ENCODE peak calls at places on chromosomes 12 and 14, in six cellular contexts. R is AG04449; K is glutamatergic neuron; V is CD8-positive, alpha-beta T cell; I is gastrocnemius medialis; M is neural crest cell. L is an unnamed sample.

GRCh38 chr12:117360222-117360550 is 1.2 kb downstream of the NOS1 start:
- DNase-seq in R (no peak), K (peak), V (no peak), I (no peak), M (no peak), L (no peak)

GRCh38 chr12:121489874-121490273 is 90.0 kb downstream of the RNF34 start:
- DNase-seq in R (no peak), K (no peak), V (no peak), I (no peak), M (no peak), L (no peak)

GRCh38 chr12:2804390-2805145 is 7.9 kb upstream of the ITFG2 start:
- DNase-seq in R (peak), K (no peak), V (no peak), I (no peak), M (no peak), L (no peak)

GRCh38 chr14:106141242-106142220 is 615.1 kb downstream of the TMEM121 start:
- DNase-seq in R (no peak), K (no peak), V (peak), I (no peak), M (no peak), L (no peak)

GRCh38 chr12:124402281-124403066 is 107.6 kb downstream of the RFLNA start:
- DNase-seq in R (no peak), K (no peak), V (no peak), I (no peak), M (no peak), L (no peak)

GRCh38 chr12:52526511-52526951 is 6.3 kb upstream of the KRT5 start:
- DNase-seq in R (no peak), K (no peak), V (no peak), I (no peak), M (no peak), L (peak)

GRCh38 chr12:89883630-89884364 is 175.2 kb upstream of the ATP2B1 start:
- DNase-seq in R (no peak), K (no peak), V (no peak), I (no peak), M (no peak), L (no peak)

GRCh38 chr12:52543985-52544888 is 8.7 kb downstream of the KRT71 start:
- DNase-seq in R (no peak), K (no peak), V (no peak), I (no peak), M (no peak), L (no peak)

GRCh38 chr12:17802657-17803641 is 287.0 kb downstream of the RERGL start:
- DNase-seq in R (no peak), K (no peak), V (no peak), I (no peak), M (no peak), L (no peak)

GRCh38 chr12:100375023-100375737 is 18.3 kb downstream of the SLC17A8 start:
- DNase-seq in R (no peak), K (peak), V (no peak), I (peak), M (no peak), L (no peak)

GRCh38 chr12:59164991-59165718 is 244.9 kb upstream of the LRIG3 start:
- DNase-seq in R (no peak), K (no peak), V (no peak), I (no peak), M (no peak), L (no peak)
- TF ChIP-seq CTCF in R (peak), K (peak), V (no peak), I (peak), M (peak), L (no peak)

DNA sequence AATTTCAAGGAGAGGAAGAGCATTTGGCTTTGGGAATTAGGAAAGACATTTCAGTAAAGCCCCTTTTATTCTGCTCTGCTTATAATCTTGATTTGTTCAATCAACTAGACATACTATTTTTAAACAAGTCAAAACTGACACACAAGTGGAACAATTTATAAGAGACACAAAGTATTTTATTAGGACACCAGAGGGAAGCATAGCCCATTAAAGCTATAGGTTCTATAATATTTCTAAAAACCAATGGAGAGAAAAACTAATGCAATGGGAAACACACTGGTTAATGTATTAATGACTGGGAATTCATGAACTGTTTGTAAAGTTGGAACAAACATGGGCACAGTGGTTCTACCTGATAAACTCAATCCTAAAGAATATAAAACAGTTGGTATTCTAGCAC is 15.3 kb upstream of the CERS5 start:
- DNase-seq in R (no peak), K (no peak), V (no peak), I (no peak), M (no peak), L (no peak)
- TF ChIP-seq CTCF in R (no peak), K (no peak), V (no peak), I (no peak), M (no peak), L (no peak)

GRCh38 chr12:49974231-49974675 is 1.5 kb downstream of the AQP6 start:
- DNase-seq in R (no peak), K (peak), V (no peak), I (peak), M (peak), L (no peak)
- TF ChIP-seq CTCF in R (peak), K (peak), V (no peak), I (peak), M (peak), L (no peak)

DNA sequence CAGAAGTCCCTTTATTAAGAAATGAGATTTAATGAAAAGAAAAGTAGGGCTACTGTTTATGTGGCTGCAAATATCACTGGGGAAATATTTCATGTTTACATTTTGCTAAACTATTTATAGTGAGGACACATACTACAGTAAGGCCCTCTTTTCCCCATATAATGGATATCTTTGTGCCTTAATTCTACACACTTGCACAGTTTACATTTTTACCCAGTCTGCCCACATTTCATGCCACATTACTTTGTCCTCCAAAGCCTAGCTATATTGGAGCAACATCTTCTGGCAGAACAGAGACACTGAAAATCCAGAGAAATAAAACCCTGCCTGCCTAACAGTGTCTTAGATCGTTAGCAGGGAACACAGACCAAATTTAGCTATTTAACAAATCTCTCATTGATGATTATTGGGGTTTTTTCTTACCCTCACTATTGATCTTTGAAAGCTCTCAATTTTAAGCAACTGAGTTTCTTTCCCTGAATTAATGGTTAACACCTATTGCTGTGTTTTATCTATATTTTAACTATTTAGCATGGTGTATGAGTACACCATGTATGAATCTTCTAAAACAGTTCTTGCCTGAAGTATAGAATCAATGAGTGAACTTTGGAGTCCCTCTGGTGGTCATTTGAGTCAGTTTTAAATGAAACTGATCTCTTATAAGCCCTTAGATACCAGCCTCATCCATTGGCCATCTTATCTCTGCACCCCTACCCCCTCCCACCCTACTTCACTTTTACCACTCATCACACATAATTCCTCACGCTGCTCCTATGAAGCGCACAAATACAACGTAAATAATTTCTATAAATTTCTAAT is 170.2 kb downstream of the BCAT1 start:
- DNase-seq in R (no peak), K (no peak), V (no peak), I (no peak), M (no peak), L (no peak)
- TF ChIP-seq CTCF in R (peak), K (peak), V (no peak), I (no peak), M (peak), L (peak)

DNA sequence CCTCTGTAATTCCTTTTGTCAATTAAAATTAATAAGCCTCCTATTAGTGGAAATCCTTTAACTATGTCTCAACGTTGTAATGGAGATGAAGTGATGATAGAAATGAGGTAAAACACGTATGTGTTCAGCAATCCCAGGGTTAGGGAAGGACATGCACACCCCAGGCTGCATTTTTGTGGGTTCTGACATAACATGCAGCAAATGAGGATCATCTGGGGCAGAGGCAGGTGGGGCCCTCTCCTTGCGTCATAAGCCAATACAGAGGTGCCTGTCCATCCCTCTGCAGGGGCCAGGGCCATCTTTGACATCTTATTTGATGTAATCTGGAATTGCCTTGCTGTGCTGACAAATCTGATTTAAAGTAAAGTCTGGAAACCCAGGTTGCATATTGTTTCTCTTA is 73.2 kb downstream of the MYRFL start:
- DNase-seq in R (peak), K (no peak), V (no peak), I (no peak), M (no peak), L (no peak)
- TF ChIP-seq CTCF in R (no peak), K (no peak), V (no peak), I (no peak), M (no peak), L (no peak)

GRCh38 chr12:54138219-54138618 is 50.6 kb downstream of the SMUG1 start:
- DNase-seq in R (no peak), K (no peak), V (no peak), I (no peak), M (no peak), L (no peak)
- TF ChIP-seq CTCF in R (no peak), K (no peak), V (no peak), I (no peak), M (no peak), L (no peak)

DNA sequence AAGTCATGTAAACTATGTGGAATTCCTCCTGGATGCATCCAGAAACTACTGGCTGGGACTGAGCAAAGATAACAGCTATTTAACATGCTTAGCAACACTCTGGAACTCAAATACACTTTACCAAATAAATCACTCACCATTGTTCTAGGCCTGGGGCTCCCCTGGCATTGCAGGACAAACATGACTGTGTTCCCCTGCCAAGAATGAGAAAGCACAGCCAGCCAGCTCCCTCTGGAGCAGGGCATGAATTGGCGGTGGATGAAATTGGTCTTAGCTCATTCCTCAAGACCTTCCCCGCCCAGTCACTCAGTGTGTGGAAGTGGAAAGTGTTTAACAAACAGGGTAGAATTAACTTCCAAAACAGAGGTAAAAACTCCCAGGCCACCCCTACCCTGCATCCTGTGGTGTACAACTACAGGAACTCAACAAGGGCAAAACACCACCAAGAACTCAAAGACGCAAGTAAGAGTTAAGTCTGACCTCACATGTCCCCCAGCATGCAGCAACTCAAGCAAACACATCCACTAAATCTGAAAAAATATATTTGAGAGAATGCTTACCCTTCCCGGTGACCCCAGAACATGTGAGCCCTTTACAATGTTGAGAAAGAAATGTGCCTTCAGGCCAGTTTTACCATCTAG is 58.4 kb upstream of the BDKRB2 start:
- DNase-seq in R (peak), K (no peak), V (no peak), I (no peak), M (no peak), L (no peak)
- TF ChIP-seq CTCF in R (peak), K (no peak), V (no peak), I (no peak), M (no peak), L (no peak)

GRCh38 chr12:58177366-58177765 is 236.0 kb downstream of the ATP23 start:
- DNase-seq in R (no peak), K (no peak), V (no peak), I (no peak), M (no peak), L (no peak)

GRCh38 chr12:58174316-58174715 is 232.9 kb downstream of the ATP23 start:
- DNase-seq in R (no peak), K (no peak), V (no peak), I (no peak), M (no peak), L (no peak)

GRCh38 chr12:58171914-58172313 is 230.5 kb downstream of the ATP23 start:
- DNase-seq in R (peak), K (no peak), V (no peak), I (no peak), M (no peak), L (no peak)

GRCh38 chr12:58172433-58173073 is 231.2 kb downstream of the ATP23 start:
- DNase-seq in R (no peak), K (no peak), V (no peak), I (no peak), M (no peak), L (no peak)

GRCh38 chr12:58176296-58176869 is 235.0 kb downstream of the ATP23 start:
- DNase-seq in R (no peak), K (peak), V (no peak), I (peak), M (peak), L (no peak)
- TF ChIP-seq CTCF in R (peak), K (peak), V (no peak), I (no peak), M (peak), L (no peak)

DNA sequence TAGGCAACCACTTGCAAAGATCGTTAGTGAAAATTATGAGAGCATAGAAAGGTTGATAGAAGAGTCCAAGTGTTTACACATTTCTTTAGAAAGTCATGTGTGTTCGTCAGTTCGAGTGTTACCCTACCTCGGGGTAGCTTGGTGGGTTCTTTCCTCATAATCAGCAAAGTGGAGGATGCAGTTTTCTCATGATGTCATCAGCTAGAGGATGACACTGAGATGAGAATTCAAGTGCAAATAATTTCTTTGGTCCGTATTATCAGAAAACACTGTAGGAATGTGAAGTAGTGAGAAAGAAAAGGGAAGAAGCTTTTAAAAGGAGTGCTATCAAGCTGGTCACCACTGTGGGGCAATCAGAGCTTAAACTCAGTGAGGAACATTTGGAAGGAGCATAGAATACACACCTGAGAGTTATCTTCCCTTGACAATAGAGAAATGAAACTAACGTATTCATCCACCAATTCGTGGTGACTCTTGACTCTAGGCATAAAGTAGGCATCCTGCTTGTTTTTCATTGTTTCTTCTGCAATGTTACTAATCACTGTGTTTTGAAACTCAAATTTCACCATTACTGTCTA is 1340.9 kb upstream of the TMEM132C start:
- DNase-seq in R (no peak), K (no peak), V (no peak), I (no peak), M (no peak), L (no peak)
- TF ChIP-seq CTCF in R (no peak), K (no peak), V (no peak), I (no peak), M (no peak), L (no peak)

L was measured in activated B cell treated with CpG ODN at 0.5 μM for 24 hours.